ENCODE peak calls at places on chromosomes 5 and 9, in ten cellular contexts. I is GM06990; G is NB4; Q is IMR-90; V is HFFc6; R is tibial nerve; O is right lobe of liver; N is CD4-positive, alpha-beta T cell; X is fibroblast of lung; S is SK-N-SH. W is an unnamed sample.
A peak's percentile ranks its signal among the peaks of the same experiment; 100 is the strongest.

GRCh38 chr5:38556599-38557308 is at the start of gene LIFR:
- DNase-seq in N (peak; percentile 12), O (peak; percentile 75), I (peak; percentile 36), Q (peak; percentile 74), X (peak; percentile 81), S (peak; percentile 98), G (peak; percentile 69), R (peak; percentile 61), V (peak; percentile 62), W (peak; percentile 31)

GRCh38 chr9:108103294-108103693 is 613.7 kb upstream of the KLF4 start:
- DNase-seq in R (no peak), Q (peak; percentile 63), G (no peak), N (no peak), X (peak; percentile 44), I (no peak), O (no peak), V (no peak), S (no peak), W (no peak)

GRCh38 chr5:155983954-155984353 is 343.0 kb upstream of the SGCD start:
- DNase-seq in N (no peak), I (no peak), X (peak; percentile 8), G (no peak), O (no peak), R (no peak), Q (peak; percentile 91), S (no peak), V (no peak), W (no peak)

GRCh38 chr5:123450641-123451421 is 27.6 kb upstream of the CEP120 start:
- DNase-seq in V (no peak), N (no peak), G (no peak), S (no peak), Q (no peak), R (peak; percentile 46), O (no peak), X (peak; percentile 33), I (no peak), W (peak; percentile 58)

GRCh38 chr9:110076894-110077725 is 130.8 kb downstream of the C9orf152 start:
- DNase-seq in S (no peak), I (no peak), X (peak; percentile 64), V (peak; percentile 66), O (no peak), N (no peak), R (no peak), G (no peak), Q (peak; percentile 79), W (no peak)

GRCh38 chr5:154757647-154758406 is 2.6 kb downstream of the LARP1 start:
- DNase-seq in V (no peak), N (peak; percentile 10), Q (peak; percentile 22), O (peak; percentile 54), I (no peak), X (no peak), G (peak; percentile 74), R (no peak), S (no peak), W (peak; percentile 46)

GRCh38 chr9:32886021-32886420 is 102.7 kb downstream of the TMEM215 start:
- DNase-seq in R (no peak), G (no peak), V (no peak), O (no peak), Q (no peak), X (no peak), I (no peak), N (no peak), S (no peak), W (no peak)

GRCh38 chr5:135263022-135263668 is 135.9 kb downstream of the MACROH2A1 start:
- DNase-seq in X (no peak), R (no peak), V (no peak), I (no peak), S (no peak), Q (no peak), O (no peak), N (no peak), G (no peak), W (no peak)

DNA sequence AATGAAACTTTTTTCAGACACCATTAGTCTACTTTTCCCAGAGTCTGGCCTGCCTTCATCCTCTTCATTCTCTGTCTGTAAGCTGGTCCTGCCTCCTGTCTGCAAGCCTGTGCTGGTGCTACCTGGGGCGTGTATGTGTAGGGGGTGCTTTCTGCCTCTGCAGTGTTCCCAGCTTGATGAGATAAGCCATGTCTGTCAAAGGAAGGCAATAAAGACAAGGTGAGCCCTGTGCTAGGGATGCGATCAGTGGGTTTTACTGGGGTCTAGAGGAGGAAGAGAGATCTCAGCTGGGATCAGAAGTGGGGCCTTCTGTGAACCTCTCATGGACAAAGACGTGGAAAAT is 78.0 kb upstream of the TGFBR1 start:
- DNase-seq in Q (no peak), S (no peak), R (no peak), V (no peak), I (no peak), O (no peak), X (no peak), G (no peak), N (no peak), W (no peak)
- TF ChIP-seq CTCF in Q (no peak), S (no peak), R (no peak), V (no peak), I (no peak), O (no peak), X (no peak), G (no peak), N (no peak), W (no peak)

GRCh38 chr5:9388941-9389674 is 156.8 kb downstream of the SEMA5A start:
- DNase-seq in N (no peak), O (no peak), V (no peak), Q (no peak), S (peak; percentile 40), I (no peak), X (no peak), G (no peak), R (no peak), W (no peak)

GRCh38 chr5:9391080-9391479 is 154.8 kb downstream of the SEMA5A start:
- DNase-seq in R (no peak), N (no peak), I (no peak), Q (no peak), X (no peak), S (no peak), V (no peak), G (no peak), O (peak; percentile 52), W (no peak)

GRCh38 chr5:9386945-9387344 is 158.9 kb downstream of the SEMA5A start:
- DNase-seq in I (no peak), N (no peak), V (no peak), R (no peak), G (no peak), X (no peak), S (no peak), O (no peak), Q (no peak), W (no peak)

GRCh38 chr5:9390128-9390527 is 155.7 kb downstream of the SEMA5A start:
- DNase-seq in R (no peak), S (peak; percentile 66), Q (no peak), X (no peak), O (no peak), I (no peak), V (no peak), N (no peak), G (no peak), W (no peak)

DNA sequence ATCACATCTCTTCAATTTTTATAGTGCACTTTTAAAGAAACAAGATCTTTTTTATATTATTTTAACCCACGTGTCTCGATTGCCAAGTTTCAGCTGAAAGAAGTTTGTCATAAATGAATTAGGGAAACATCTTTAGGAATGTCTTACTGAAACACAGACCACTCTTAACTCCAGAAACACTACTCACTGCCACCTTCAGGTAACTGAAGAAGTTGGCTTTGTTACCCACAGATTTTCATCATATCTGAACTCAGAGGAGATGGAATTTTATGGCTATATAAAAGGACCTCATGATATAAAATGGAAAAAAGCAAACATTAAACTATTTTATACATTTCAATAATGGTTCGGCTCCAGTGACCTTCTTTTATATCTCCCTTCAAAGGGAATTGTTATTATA is 158.0 kb downstream of the SEMA5A start:
- DNase-seq in R (no peak), O (no peak), N (no peak), I (no peak), G (no peak), V (no peak), X (no peak), Q (peak; percentile 13), S (no peak), W (no peak)
- TF ChIP-seq CTCF in R (no peak), O (no peak), N (no peak), I (peak; percentile 20), G (no peak), V (peak; percentile 44), X (no peak), Q (peak; percentile 8), S (peak; percentile 23), W (no peak)

GRCh38 chr5:62785588-62785987 is 207.0 kb downstream of the LRRC70 start:
- DNase-seq in V (no peak), N (no peak), Q (no peak), I (no peak), S (no peak), O (no peak), G (no peak), R (no peak), X (no peak), W (no peak)

GRCh38 chr5:62790348-62790747 is 211.7 kb downstream of the LRRC70 start:
- DNase-seq in Q (peak; percentile 2), S (no peak), V (no peak), N (no peak), X (no peak), I (no peak), G (no peak), R (peak; percentile 18), O (peak; percentile 71), W (no peak)

GRCh38 chr5:62795912-62796311 is 217.3 kb downstream of the LRRC70 start:
- DNase-seq in V (no peak), O (no peak), X (no peak), N (no peak), R (no peak), G (no peak), S (no peak), Q (no peak), I (no peak), W (no peak)

GRCh38 chr5:62786099-62786498 is 207.5 kb downstream of the LRRC70 start:
- DNase-seq in V (no peak), N (no peak), I (no peak), O (no peak), Q (no peak), S (no peak), X (no peak), G (no peak), R (no peak), W (no peak)

GRCh38 chr5:62791059-62791458 is 212.4 kb downstream of the LRRC70 start:
- DNase-seq in O (no peak), Q (no peak), V (no peak), X (no peak), G (peak; percentile 23), S (no peak), I (no peak), N (no peak), R (no peak), W (no peak)
- TF ChIP-seq CTCF in O (peak; percentile 33), Q (peak; percentile 12), V (peak; percentile 55), X (peak; percentile 28), G (peak; percentile 30), S (peak; percentile 55), I (peak; percentile 39), N (no peak), R (no peak), W (no peak)

GRCh38 chr5:141345327-141345726 is 1.7 kb downstream of the PCDHGA3 start:
- DNase-seq in G (no peak), Q (no peak), N (no peak), X (no peak), I (no peak), S (no peak), O (no peak), V (no peak), R (no peak), W (no peak)

GRCh38 chr5:141338538-141339306 is at the start of gene PCDHGA2:
- DNase-seq in Q (peak; percentile 66), X (peak; percentile 65), N (no peak), O (no peak), G (no peak), I (no peak), V (peak; percentile 17), S (peak; percentile 46), R (peak; percentile 44), W (peak; percentile 53)

GRCh38 chr5:141343953-141344463 is 379 bp downstream of the PCDHGA3 start:
- DNase-seq in G (no peak), O (no peak), I (no peak), V (no peak), Q (no peak), X (no peak), R (no peak), S (no peak), N (no peak), W (no peak)

GRCh38 chr5:141342773-141343172 is 856 bp upstream of the PCDHGA3 start:
- DNase-seq in Q (no peak), G (no peak), S (no peak), V (no peak), X (no peak), N (no peak), I (no peak), O (no peak), R (no peak), W (no peak)

GRCh38 chr5:141343242-141343952 is at the start of gene PCDHGA3:
- DNase-seq in Q (peak; percentile 71), G (peak; percentile 50), S (no peak), N (no peak), X (peak; percentile 73), O (no peak), I (no peak), R (no peak), V (peak; percentile 57), W (peak; percentile 21)
- TF ChIP-seq CTCF in Q (peak; percentile 57), G (peak; percentile 47), S (peak; percentile 46), N (no peak), X (peak; percentile 54), O (peak; percentile 22), I (peak; percentile 23), R (no peak), V (peak; percentile 78), W (no peak)